ENCODE peak calls at places on chromosome 1, in ten cellular contexts. One of them, this sample, is unnamed.

GRCh38 chr1:64758233-64758632 is 13.4 kb downstream of the RAVER2 start:
- DNase-seq in Caco-2: no peak
- DNase-seq in GM12865: no peak
- DNase-seq in astrocyte: no peak
- DNase-seq in CD8-positive, alpha-beta T cell: no peak
- DNase-seq in right lobe of liver: no peak
- DNase-seq in prostate gland: no peak
- DNase-seq in adrenal gland: no peak
- DNase-seq in fibroblast of lung: no peak
- DNase-seq in fibroblast of mammary gland: no peak
- DNase-seq in this sample: no peak

GRCh38 chr1:168482106-168482505 is 61.7 kb downstream of the XCL2 start:
- DNase-seq in Caco-2: peak
- DNase-seq in prostate gland: no peak
- DNase-seq in GM12865: no peak
- DNase-seq in adrenal gland: no peak
- DNase-seq in fibroblast of lung: no peak
- DNase-seq in CD8-positive, alpha-beta T cell: no peak
- DNase-seq in right lobe of liver: no peak
- DNase-seq in fibroblast of mammary gland: peak
- DNase-seq in astrocyte: no peak
- DNase-seq in this sample: peak

GRCh38 chr1:234862944-234863515 is 253.1 kb upstream of the IRF2BP2 start:
- DNase-seq in Caco-2: no peak
- DNase-seq in fibroblast of lung: peak
- DNase-seq in right lobe of liver: peak
- DNase-seq in GM12865: no peak
- DNase-seq in CD8-positive, alpha-beta T cell: no peak
- DNase-seq in adrenal gland: peak
- DNase-seq in astrocyte: peak
- DNase-seq in fibroblast of mammary gland: peak
- DNase-seq in prostate gland: peak
- DNase-seq in this sample: peak

GRCh38 chr1:115811140-115811828 is 29.6 kb downstream of the NHLH2 start:
- DNase-seq in fibroblast of mammary gland: no peak
- DNase-seq in astrocyte: no peak
- DNase-seq in adrenal gland: no peak
- DNase-seq in CD8-positive, alpha-beta T cell: no peak
- DNase-seq in right lobe of liver: no peak
- DNase-seq in fibroblast of lung: no peak
- DNase-seq in GM12865: no peak
- DNase-seq in prostate gland: peak
- DNase-seq in Caco-2: peak
- DNase-seq in this sample: no peak

GRCh38 chr1:200410566-200410878 is 686 bp upstream of the ZNF281 start:
- DNase-seq in right lobe of liver: no peak
- DNase-seq in GM12865: peak
- DNase-seq in prostate gland: no peak
- DNase-seq in CD8-positive, alpha-beta T cell: no peak
- DNase-seq in fibroblast of mammary gland: peak
- DNase-seq in adrenal gland: no peak
- DNase-seq in fibroblast of lung: peak
- DNase-seq in astrocyte: peak
- DNase-seq in Caco-2: peak
- DNase-seq in this sample: no peak

GRCh38 chr1:154342836-154343472 is 17.6 kb downstream of the ATP8B2 start:
- DNase-seq in astrocyte: no peak
- DNase-seq in fibroblast of mammary gland: no peak
- DNase-seq in Caco-2: no peak
- DNase-seq in adrenal gland: no peak
- DNase-seq in CD8-positive, alpha-beta T cell: peak
- DNase-seq in prostate gland: no peak
- DNase-seq in GM12865: no peak
- DNase-seq in fibroblast of lung: no peak
- DNase-seq in right lobe of liver: no peak
- DNase-seq in this sample: no peak

GRCh38 chr1:55155522-55155921 is 59.6 kb downstream of the USP24 start:
- DNase-seq in adrenal gland: no peak
- DNase-seq in prostate gland: peak
- DNase-seq in fibroblast of lung: peak
- DNase-seq in astrocyte: peak
- DNase-seq in CD8-positive, alpha-beta T cell: no peak
- DNase-seq in Caco-2: no peak
- DNase-seq in fibroblast of mammary gland: peak
- DNase-seq in right lobe of liver: no peak
- DNase-seq in GM12865: no peak
- DNase-seq in this sample: peak

GRCh38 chr1:16126160-16126559 is 29.7 kb downstream of the EPHA2 start:
- DNase-seq in GM12865: no peak
- DNase-seq in CD8-positive, alpha-beta T cell: no peak
- DNase-seq in astrocyte: no peak
- DNase-seq in right lobe of liver: no peak
- DNase-seq in adrenal gland: no peak
- DNase-seq in Caco-2: no peak
- DNase-seq in fibroblast of mammary gland: no peak
- DNase-seq in prostate gland: no peak
- DNase-seq in fibroblast of lung: no peak
- DNase-seq in this sample: no peak

GRCh38 chr1:94863297-94863911 is 43.2 kb downstream of the SLC44A3 start:
- DNase-seq in fibroblast of lung: peak
- DNase-seq in GM12865: no peak
- DNase-seq in astrocyte: peak
- DNase-seq in Caco-2: no peak
- DNase-seq in CD8-positive, alpha-beta T cell: no peak
- DNase-seq in adrenal gland: no peak
- DNase-seq in fibroblast of mammary gland: peak
- DNase-seq in right lobe of liver: no peak
- DNase-seq in prostate gland: peak
- DNase-seq in this sample: no peak

DNA sequence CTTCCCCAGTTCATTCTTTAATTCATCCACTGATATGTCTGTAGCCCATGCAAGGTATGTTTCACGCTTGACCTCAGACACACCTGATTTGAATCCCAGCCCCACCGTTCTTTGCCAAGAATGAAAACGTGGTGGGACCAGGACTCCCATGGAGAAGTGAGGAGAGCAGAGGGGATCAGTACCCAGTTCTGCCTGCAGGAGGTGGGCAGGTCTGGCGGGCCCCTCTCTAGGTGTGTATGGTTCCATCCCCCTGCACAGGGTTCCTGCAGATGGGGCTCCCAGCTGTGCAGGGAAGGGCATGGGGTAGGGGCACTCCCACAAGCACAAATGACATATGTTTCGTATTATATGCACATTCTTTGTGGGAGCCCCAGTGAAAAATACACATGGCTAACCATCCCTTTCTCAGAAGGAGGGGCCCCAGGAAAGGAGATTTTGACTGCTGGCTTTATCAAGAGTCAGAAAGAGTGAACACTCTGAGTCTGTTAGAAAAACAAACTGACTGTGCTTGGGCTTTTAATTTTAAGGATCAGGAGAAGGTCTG is 144.6 kb downstream of the PLPP3 start:
- DNase-seq in GM12865: no peak
- DNase-seq in fibroblast of mammary gland: no peak
- DNase-seq in CD8-positive, alpha-beta T cell: no peak
- DNase-seq in prostate gland: no peak
- DNase-seq in adrenal gland: no peak
- DNase-seq in right lobe of liver: no peak
- DNase-seq in astrocyte: no peak
- DNase-seq in Caco-2: no peak
- DNase-seq in fibroblast of lung: no peak
- DNase-seq in this sample: no peak
- TF ChIP-seq CTCF in GM12865: no peak
- TF ChIP-seq CTCF in fibroblast of mammary gland: no peak
- TF ChIP-seq CTCF in CD8-positive, alpha-beta T cell: no peak
- TF ChIP-seq CTCF in prostate gland: no peak
- TF ChIP-seq CTCF in adrenal gland: no peak
- TF ChIP-seq CTCF in right lobe of liver: no peak
- TF ChIP-seq CTCF in astrocyte: no peak
- TF ChIP-seq CTCF in Caco-2: no peak
- TF ChIP-seq CTCF in fibroblast of lung: no peak
- TF ChIP-seq CTCF in this sample: peak

GRCh38 chr1:114154146-114154962 is 685 bp upstream of the SYT6 start:
- DNase-seq in astrocyte: peak
- DNase-seq in GM12865: no peak
- DNase-seq in right lobe of liver: no peak
- DNase-seq in CD8-positive, alpha-beta T cell: no peak
- DNase-seq in fibroblast of mammary gland: peak
- DNase-seq in Caco-2: no peak
- DNase-seq in fibroblast of lung: peak
- DNase-seq in prostate gland: no peak
- DNase-seq in adrenal gland: peak
- DNase-seq in this sample: no peak
- H3K4me3 ChIP-seq in astrocyte: no peak
- H3K4me3 ChIP-seq in GM12865: no peak
- H3K4me3 ChIP-seq in right lobe of liver: no peak
- H3K4me3 ChIP-seq in CD8-positive, alpha-beta T cell: peak
- H3K4me3 ChIP-seq in fibroblast of mammary gland: no peak
- H3K4me3 ChIP-seq in Caco-2: no peak
- H3K4me3 ChIP-seq in fibroblast of lung: no peak
- H3K4me3 ChIP-seq in prostate gland: no peak
- H3K4me3 ChIP-seq in adrenal gland: peak
- H3K4me3 ChIP-seq in this sample: no peak

DNA sequence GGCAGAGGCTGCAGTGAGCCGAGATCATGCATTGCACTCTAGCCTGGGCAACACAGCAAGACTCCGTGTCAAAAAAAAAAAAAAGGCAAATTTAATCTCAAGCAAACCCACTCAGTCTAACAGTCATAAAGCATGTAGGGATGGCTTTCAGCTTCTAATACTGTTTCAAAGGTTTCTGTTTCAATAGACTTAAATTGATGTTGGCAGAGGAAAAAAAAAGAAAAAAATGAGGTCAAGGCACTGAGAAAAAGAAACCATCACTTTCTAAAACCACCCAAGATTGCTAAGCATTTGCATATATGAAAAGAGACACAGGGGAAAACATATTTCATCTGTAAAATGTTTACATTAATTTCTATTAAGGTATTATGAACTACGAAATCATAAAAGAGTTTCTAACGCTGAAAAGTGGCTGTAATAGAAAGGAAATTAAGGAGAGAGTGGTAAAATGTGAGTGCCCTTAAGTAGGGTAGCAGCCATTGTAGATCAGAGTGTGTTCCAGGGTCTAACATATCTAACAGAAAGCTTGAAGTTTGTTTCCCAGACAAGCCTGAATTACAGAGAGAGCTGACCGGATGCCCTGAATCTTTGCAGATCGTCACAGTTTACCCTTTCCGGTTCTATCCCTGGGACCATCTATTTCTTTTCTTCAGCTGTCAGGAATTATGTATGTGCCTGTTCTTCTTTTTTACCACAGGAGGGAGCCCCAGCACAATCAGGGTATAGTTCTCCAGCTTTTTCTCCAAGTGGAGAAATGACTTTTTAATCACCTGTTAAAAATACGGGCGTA is 70.0 kb downstream of the PLD5 start:
- DNase-seq in CD8-positive, alpha-beta T cell: no peak
- DNase-seq in right lobe of liver: no peak
- DNase-seq in fibroblast of mammary gland: peak
- DNase-seq in Caco-2: peak
- DNase-seq in adrenal gland: no peak
- DNase-seq in astrocyte: peak
- DNase-seq in prostate gland: no peak
- DNase-seq in GM12865: peak
- DNase-seq in fibroblast of lung: peak
- DNase-seq in this sample: no peak
- TF ChIP-seq CTCF in CD8-positive, alpha-beta T cell: no peak
- TF ChIP-seq CTCF in right lobe of liver: peak
- TF ChIP-seq CTCF in fibroblast of mammary gland: peak
- TF ChIP-seq CTCF in Caco-2: peak
- TF ChIP-seq CTCF in adrenal gland: peak
- TF ChIP-seq CTCF in astrocyte: peak
- TF ChIP-seq CTCF in prostate gland: peak
- TF ChIP-seq CTCF in GM12865: peak
- TF ChIP-seq CTCF in fibroblast of lung: peak
- TF ChIP-seq CTCF in this sample: peak

GRCh38 chr1:201715351-201715750 is 113.6 kb upstream of the IPO9 start:
- DNase-seq in GM12865: no peak
- DNase-seq in Caco-2: no peak
- DNase-seq in right lobe of liver: no peak
- DNase-seq in astrocyte: no peak
- DNase-seq in fibroblast of mammary gland: no peak
- DNase-seq in CD8-positive, alpha-beta T cell: no peak
- DNase-seq in adrenal gland: no peak
- DNase-seq in prostate gland: no peak
- DNase-seq in fibroblast of lung: no peak
- DNase-seq in this sample: no peak
- H3K4me3 ChIP-seq in GM12865: no peak
- H3K4me3 ChIP-seq in Caco-2: no peak
- H3K4me3 ChIP-seq in right lobe of liver: no peak
- H3K4me3 ChIP-seq in astrocyte: no peak
- H3K4me3 ChIP-seq in fibroblast of mammary gland: no peak
- H3K4me3 ChIP-seq in CD8-positive, alpha-beta T cell: no peak
- H3K4me3 ChIP-seq in adrenal gland: no peak
- H3K4me3 ChIP-seq in prostate gland: no peak
- H3K4me3 ChIP-seq in fibroblast of lung: no peak
- H3K4me3 ChIP-seq in this sample: no peak

DNA sequence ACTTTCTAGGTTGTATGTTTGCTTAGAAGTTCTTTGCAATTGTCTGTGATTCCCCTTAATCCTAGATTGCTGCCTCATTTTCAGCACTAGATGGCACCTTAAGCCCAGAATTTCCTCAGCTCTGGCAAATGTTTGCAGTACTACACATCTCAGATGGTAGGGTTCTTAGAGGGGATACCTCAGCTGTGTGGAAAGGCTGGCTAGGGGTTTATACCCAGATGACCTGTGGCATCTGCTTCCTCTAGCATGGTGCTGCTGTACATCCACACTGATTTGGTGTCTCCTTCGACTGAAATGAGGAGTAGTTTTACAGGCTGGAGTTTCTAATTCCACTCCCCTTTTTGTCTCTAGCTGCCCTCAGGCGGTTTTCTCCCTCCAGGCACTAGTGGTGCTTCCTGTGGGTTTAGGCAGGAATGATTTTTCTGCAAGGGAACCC is 23.5 kb downstream of the ASB17 start:
- DNase-seq in fibroblast of lung: peak
- DNase-seq in fibroblast of mammary gland: peak
- DNase-seq in right lobe of liver: no peak
- DNase-seq in Caco-2: peak
- DNase-seq in GM12865: peak
- DNase-seq in astrocyte: peak
- DNase-seq in prostate gland: no peak
- DNase-seq in adrenal gland: no peak
- DNase-seq in CD8-positive, alpha-beta T cell: no peak
- DNase-seq in this sample: peak
- TF ChIP-seq CTCF in fibroblast of lung: peak
- TF ChIP-seq CTCF in fibroblast of mammary gland: peak
- TF ChIP-seq CTCF in right lobe of liver: peak
- TF ChIP-seq CTCF in Caco-2: peak
- TF ChIP-seq CTCF in GM12865: peak
- TF ChIP-seq CTCF in astrocyte: peak
- TF ChIP-seq CTCF in prostate gland: no peak
- TF ChIP-seq CTCF in adrenal gland: peak
- TF ChIP-seq CTCF in CD8-positive, alpha-beta T cell: no peak
- TF ChIP-seq CTCF in this sample: peak